ENCODE peak calls at places on chromosome 11, in seven cellular contexts. H is endothelial cell of umbilical vein; R is CD8-positive, alpha-beta T cell; A is body of pancreas; G is upper lobe of left lung; Z is astrocyte of the spinal cord; C is fibroblast of lung. I is an unnamed sample.

GRCh38 chr11:1122356-1123002 is 35.3 kb upstream of the MUC5AC start:
- DNase-seq in C (no peak), H (no peak), A (no peak), Z (no peak), G (peak; percentile 62), R (no peak), I (no peak)

GRCh38 chr11:36019722-36020121 is 75.9 kb downstream of the LDLRAD3 start:
- DNase-seq in A (no peak), C (no peak), Z (no peak), R (no peak), H (no peak), G (no peak), I (no peak)

GRCh38 chr11:100687032-100687629 is at the start of gene ARHGAP42:
- DNase-seq in A (peak; percentile 58), G (peak; percentile 92), R (peak; percentile 20), Z (peak; percentile 66), C (peak; percentile 62), H (peak; percentile 61), I (peak; percentile 71)

GRCh38 chr11:44018127-44018521 is 29.7 kb upstream of the ACCSL start:
- DNase-seq in A (no peak), R (no peak), G (no peak), C (no peak), H (no peak), Z (no peak), I (no peak)

GRCh38 chr11:127042445-127042844 is 41.9 kb upstream of the KIRREL3 start:
- DNase-seq in Z (peak; percentile 13), A (no peak), H (no peak), R (no peak), C (no peak), G (no peak), I (no peak)

GRCh38 chr11:8765294-8765693 is 82.7 kb downstream of the RPL27A start:
- DNase-seq in Z (peak; percentile 77), R (no peak), H (peak; percentile 19), C (peak; percentile 60), A (no peak), G (no peak), I (no peak)

GRCh38 chr11:20353829-20354434 is 9.6 kb upstream of the HTATIP2 start:
- DNase-seq in C (peak; percentile 51), Z (peak; percentile 46), A (peak; percentile 52), H (peak; percentile 55), G (no peak), R (peak; percentile 27), I (no peak)

GRCh38 chr11:80779907-80780615 is 1339.2 kb upstream of the TENM4 start:
- DNase-seq in H (no peak), G (no peak), C (peak; percentile 6), Z (no peak), R (no peak), A (no peak), I (no peak)

GRCh38 chr11:67024966-67025365 is 2.0 kb downstream of the SYT12 start:
- DNase-seq in R (no peak), G (no peak), C (no peak), H (no peak), A (no peak), Z (no peak), I (no peak)

GRCh38 chr11:62443390-62444201 is 24.8 kb downstream of the SCGB1A1 start:
- DNase-seq in R (no peak), Z (no peak), A (no peak), G (peak; percentile 44), H (no peak), C (no peak), I (no peak)

GRCh38 chr11:115087791-115088190 is 409.5 kb downstream of the NXPE2 start:
- DNase-seq in G (no peak), H (no peak), R (no peak), Z (no peak), A (no peak), C (no peak), I (no peak)

GRCh38 chr11:121449123-121449522 is 3.0 kb upstream of the SORL1 start:
- DNase-seq in A (no peak), H (no peak), G (no peak), C (no peak), R (no peak), Z (no peak), I (no peak)

GRCh38 chr11:123694551-123694950 is 40.1 kb upstream of the SCN3B start:
- DNase-seq in R (no peak), C (peak; percentile 3), Z (no peak), H (no peak), G (no peak), A (no peak), I (no peak)

GRCh38 chr11:130165601-130166456 is 6.2 kb downstream of the ST14 start:
- DNase-seq in R (no peak), C (peak; percentile 43), A (no peak), G (no peak), H (no peak), Z (no peak), I (no peak)

GRCh38 chr11:75239551-75240290 is 853 bp upstream of the TPBGL start:
- DNase-seq in H (no peak), C (no peak), G (no peak), Z (no peak), A (no peak), R (no peak), I (no peak)

GRCh38 chr11:19628018-19628417 is 84.6 kb upstream of the NAV2 start:
- DNase-seq in Z (peak; percentile 55), C (peak; percentile 76), R (no peak), A (peak; percentile 39), G (peak; percentile 27), H (peak; percentile 52), I (no peak)

GRCh38 chr11:117818036-117818858 is 6.3 kb downstream of the FXYD2 start:
- DNase-seq in A (no peak), Z (peak; percentile 37), H (peak; percentile 73), R (peak; percentile 35), G (peak; percentile 22), C (peak; percentile 31), I (no peak)

GRCh38 chr11:82994615-82995014 is 77.1 kb downstream of the RAB30 start:
- DNase-seq in A (no peak), R (no peak), H (no peak), Z (no peak), G (no peak), C (peak; percentile 25), I (no peak)

GRCh38 chr11:133892126-133892525 is 46.8 kb upstream of the SPATA19 start:
- DNase-seq in G (no peak), Z (no peak), A (no peak), H (no peak), C (no peak), R (no peak), I (no peak)

GRCh38 chr11:106424111-106424510 is 346.6 kb downstream of the AASDHPPT start:
- DNase-seq in H (no peak), G (no peak), Z (peak; percentile 71), A (no peak), C (peak; percentile 78), R (no peak), I (no peak)

GRCh38 chr11:62256281-62256680 is 13.7 kb upstream of the SCGB2A2 start:
- DNase-seq in H (no peak), A (no peak), C (no peak), Z (no peak), G (no peak), R (no peak), I (no peak)

GRCh38 chr11:103091441-103091809 is 535 bp downstream of the DCUN1D5 start:
- DNase-seq in R (peak; percentile 37), A (peak; percentile 45), Z (peak; percentile 22), G (peak; percentile 87), H (peak; percentile 34), C (peak; percentile 27), I (peak; percentile 70)

GRCh38 chr11:31096191-31096590 is 273.3 kb downstream of the DCDC1 start:
- DNase-seq in H (no peak), G (no peak), C (no peak), R (no peak), Z (no peak), A (no peak), I (no peak)

GRCh38 chr11:82902086-82902485 is 550 bp downstream of the DDIAS start:
- DNase-seq in A (no peak), Z (no peak), G (no peak), H (no peak), C (no peak), R (no peak), I (no peak)

GRCh38 chr11:61186504-61186903 is 16.8 kb upstream of the PGA3 start:
- DNase-seq in A (no peak), Z (no peak), R (no peak), C (no peak), G (no peak), H (no peak), I (no peak)

GRCh38 chr11:61187505-61188130 is 15.7 kb upstream of the PGA3 start:
- DNase-seq in G (no peak), H (peak; percentile 81), C (peak; percentile 81), A (peak; percentile 87), R (peak; percentile 83), Z (peak; percentile 75), I (no peak)

GRCh38 chr11:61181489-61181888 is 20.3 kb upstream of the VPS37C start:
- DNase-seq in Z (no peak), R (no peak), C (no peak), H (no peak), G (no peak), A (no peak), I (no peak)

DNA sequence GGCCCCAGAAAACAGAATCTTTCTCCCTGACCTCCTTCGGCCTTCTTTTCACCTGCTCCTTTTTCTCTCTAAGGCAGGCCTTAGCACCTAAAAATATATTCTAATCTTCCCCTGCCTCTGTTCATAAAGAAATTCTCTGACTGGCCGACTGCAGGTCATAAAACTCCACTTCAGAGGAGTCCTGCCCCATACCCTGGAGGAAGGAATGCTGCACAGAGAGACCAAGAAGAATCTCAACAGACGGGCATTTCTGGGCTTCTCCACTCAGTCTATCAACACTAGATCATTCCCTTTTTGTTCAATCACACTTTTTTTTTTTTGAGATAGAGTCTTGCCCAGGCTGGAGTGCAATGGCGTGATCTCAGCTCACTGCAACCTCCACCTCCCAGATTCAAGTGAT is 19.7 kb upstream of the PGA3 start:
- DNase-seq in G (no peak), C (no peak), R (no peak), Z (no peak), A (no peak), H (no peak), I (no peak)
- TF ChIP-seq CTCF in G (no peak), C (peak; percentile 15), R (no peak), Z (no peak), A (no peak), H (no peak), I (no peak)

GRCh38 chr11:5243845-5244180 is 5.8 kb downstream of the HBG1 start:
- DNase-seq in H (no peak), R (no peak), C (no peak), Z (no peak), G (no peak), A (no peak), I (no peak)
- H3K4me3 ChIP-seq in H (no peak overlapping the region), R (no peak overlapping the region), C (no peak overlapping the region), Z (no peak overlapping the region), G (no peak overlapping the region), A (no peak overlapping the region), I (no peak overlapping the region)

GRCh38 chr11:46537121-46537520 is 56.7 kb downstream of the AMBRA1 start:
- DNase-seq in H (no peak), G (no peak), Z (peak; percentile 12), R (no peak), A (no peak), C (peak; percentile 18), I (no peak)
- TF ChIP-seq CTCF in H (no peak), G (no peak), Z (peak; percentile 30), R (no peak), A (no peak), C (peak; percentile 18), I (no peak)

DNA sequence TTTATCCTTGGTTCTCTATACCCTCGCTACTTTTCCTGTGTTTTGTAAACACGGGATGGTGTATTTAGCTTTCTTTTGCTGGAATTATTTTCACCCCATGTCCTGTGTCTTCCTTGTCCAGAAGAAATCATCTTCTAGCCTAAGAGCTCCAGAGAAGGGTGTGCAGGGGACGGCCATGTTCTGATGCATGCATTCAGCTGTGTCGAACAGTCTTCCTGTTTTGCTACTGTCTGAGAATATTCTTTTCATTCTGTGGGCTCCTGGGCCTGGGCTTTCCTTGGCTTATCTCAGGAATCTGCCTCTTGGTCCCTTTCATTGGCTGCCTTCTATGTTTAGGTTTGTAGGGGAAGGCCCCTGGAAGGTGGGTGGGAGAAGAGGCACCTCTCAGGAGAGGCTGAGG is 10.6 kb upstream of the PLET1 start:
- DNase-seq in H (no peak), A (no peak), R (no peak), C (no peak), G (no peak), Z (no peak), I (no peak)
- H3K4me3 ChIP-seq in H (no peak overlapping the region), A (no peak overlapping the region), R (no peak overlapping the region), C (no peak overlapping the region), G (no peak overlapping the region), Z (no peak overlapping the region), I (no peak overlapping the region)